ENCODE peak calls at places on chromosomes 12 and 14, in ten cellular contexts. B is MCF 10A, H is endothelial cell, G is stomach, W is NB4, X is iris pigment epithelial cell, J is mesothelial cell of epicardium, V is left colon, A is choroid plexus epithelial cell, F is G401. D is an unnamed sample.

GRCh38 chr14:76926521-76927251 is 100.5 kb downstream of the LRRC74A start:
- DNase-seq in X (no peak), W (peak; percentile 55), V (no peak), G (no peak), J (no peak), A (peak; percentile 68), F (no peak), B (no peak), H (no peak), D (no peak)

GRCh38 chr12:62426095-62426488 is 40.5 kb upstream of the MON2 start:
- DNase-seq in F (no peak), A (peak; percentile 63), V (no peak), H (no peak), G (no peak), X (peak; percentile 45), B (no peak), W (no peak), J (no peak), D (no peak)

GRCh38 chr14:50064993-50065392 is 51.4 kb downstream of the VCPKMT start:
- DNase-seq in B (peak; percentile 33), F (no peak), G (peak; percentile 45), J (no peak), V (peak; percentile 76), W (peak; percentile 58), X (peak; percentile 38), A (peak; percentile 66), H (no peak), D (no peak)

GRCh38 chr12:76037130-76038105 is 5.8 kb upstream of the PHLDA1 start:
- DNase-seq in B (peak; percentile 80), X (peak; percentile 85), F (peak; percentile 82), G (no peak), V (no peak), H (peak; percentile 17), J (no peak), A (peak; percentile 94), W (peak; percentile 87), D (no peak)

GRCh38 chr12:3084742-3085141 is 7.6 kb downstream of the TSPAN9 start:
- DNase-seq in X (no peak), A (no peak), J (no peak), H (no peak), G (no peak), F (no peak), V (no peak), B (no peak), W (no peak), D (no peak)

GRCh38 chr14:59585891-59586554 is 9.4 kb upstream of the CCDC175 start:
- DNase-seq in A (peak; percentile 97), F (no peak), H (no peak), W (peak; percentile 75), G (no peak), V (no peak), B (no peak), J (no peak), X (peak; percentile 98), D (no peak)

GRCh38 chr12:65565601-65566560 is 258.4 kb upstream of the HMGA2 start:
- DNase-seq in H (no peak), B (peak; percentile 54), F (peak; percentile 40), X (peak; percentile 97), V (no peak), G (no peak), J (no peak), A (peak; percentile 97), W (peak; percentile 53), D (no peak)

GRCh38 chr12:67085699-67086098 is 183.5 kb upstream of the CAND1 start:
- DNase-seq in G (no peak), V (no peak), X (no peak), B (no peak), H (no peak), F (no peak), A (no peak), J (no peak), W (no peak), D (no peak)

GRCh38 chr12:27899151-27899661 is 73.3 kb downstream of the PTHLH start:
- DNase-seq in J (no peak), W (no peak), V (no peak), B (peak; percentile 90), H (no peak), F (no peak), A (peak; percentile 99), X (peak; percentile 99), G (no peak), D (no peak)

GRCh38 chr12:38886064-38886463 is 19.3 kb downstream of the CPNE8 start:
- DNase-seq in F (no peak), X (peak; percentile 46), W (no peak), B (peak; percentile 86), H (no peak), G (peak; percentile 62), A (peak; percentile 40), J (no peak), V (peak; percentile 87), D (no peak)

GRCh38 chr14:95045255-95045701 is 112.1 kb downstream of the DICER1 start:
- DNase-seq in X (no peak), F (no peak), V (peak; percentile 6), J (peak; percentile 11), G (peak; percentile 17), A (no peak), B (no peak), H (no peak), W (no peak), D (no peak)